ENCODE peak calls at places on chromosomes 16 and 17, in four cellular contexts. Y, K, J and F are unnamed samples.

GRCh38 chr16:55277536-55277935 is 46.5 kb upstream of the IRX6 start:
- DNase-seq in Y (no peak), K (no peak), J (no peak), F (no peak)

GRCh38 chr16:69762843-69763556 is 868 bp downstream of the WWP2 start:
- DNase-seq in Y (no peak), K (no peak), J (peak; percentile 43), F (no peak)

GRCh38 chr17:80219777-80220708 is at the start of the genes SGSH and SLC26A11:
- DNase-seq in Y (peak; percentile 63), K (peak; percentile 56), J (peak; percentile 30), F (peak; percentile 82)

GRCh38 chr16:57029161-57030160 is 40.1 kb downstream of the NLRC5 start:
- DNase-seq in Y (no peak), K (no peak), J (peak; percentile 53), F (no peak)

GRCh38 chr17:82301300-82301915 is 16.0 kb downstream of the CD7 start:
- DNase-seq in Y (no peak), K (no peak), J (no peak), F (no peak)

GRCh38 chr17:44004761-44005526 is 522 bp downstream of the NAGS start:
- DNase-seq in Y (peak; percentile 35), K (no peak), J (no peak), F (no peak)

GRCh38 chr16:67207857-67208524 is 9.1 kb downstream of the ELMO3 start:
- DNase-seq in Y (no peak), K (no peak), J (peak; percentile 46), F (no peak)

GRCh38 chr16:57645691-57646387 is 17.4 kb downstream of the ADGRG1 start:
- DNase-seq in Y (no peak), K (no peak), J (peak; percentile 69), F (no peak)

GRCh38 chr17:50259484-50260324 is 14.6 kb upstream of the TMEM92 start:
- DNase-seq in Y (no peak), K (no peak), J (no peak), F (no peak)

GRCh38 chr17:4448197-4448980 is 14.6 kb downstream of the SPNS3 start:
- DNase-seq in Y (no peak), K (no peak), J (peak; percentile 4), F (no peak)

GRCh38 chr16:72256398-72257048 is 84.6 kb upstream of the PMFBP1 start:
- DNase-seq in Y (no peak), K (no peak), J (peak; percentile 94), F (no peak)

GRCh38 chr17:50103252-50103651 is 8.1 kb downstream of the PDK2 start:
- DNase-seq in Y (no peak), K (no peak), J (no peak), F (no peak)

GRCh38 chr17:36008998-36009665 is 7.8 kb upstream of the CCL15 start:
- DNase-seq in Y (no peak), K (no peak), J (peak; percentile 6), F (peak; percentile 24)
- TF ChIP-seq CTCF in Y (no peak), K (no peak), J (peak; percentile 47), F (peak; percentile 35)

DNA sequence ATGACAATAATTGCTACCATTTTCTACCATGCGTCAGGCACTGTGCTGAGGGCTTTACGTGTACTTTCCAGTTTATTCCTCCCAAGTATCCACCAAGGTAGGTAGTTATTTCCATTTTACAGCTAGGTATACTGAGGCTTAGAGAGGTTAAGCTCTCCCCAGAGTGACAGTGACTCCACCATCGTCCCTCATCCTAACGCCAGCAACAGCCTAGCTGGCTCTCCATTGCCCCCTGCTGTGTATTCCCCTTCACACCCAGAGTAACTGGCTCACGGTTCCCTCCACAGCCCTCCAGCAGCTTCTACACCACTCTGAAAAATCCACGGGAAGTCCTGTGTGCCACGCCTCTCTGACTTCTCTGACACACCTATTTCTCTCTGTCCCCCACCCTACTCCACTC is 7.1 kb upstream of the ASGR1 start:
- DNase-seq in Y (no peak), K (no peak), J (peak; percentile 22), F (no peak)
- TF ChIP-seq CTCF in Y (no peak), K (no peak), J (peak; percentile 30), F (no peak)

DNA sequence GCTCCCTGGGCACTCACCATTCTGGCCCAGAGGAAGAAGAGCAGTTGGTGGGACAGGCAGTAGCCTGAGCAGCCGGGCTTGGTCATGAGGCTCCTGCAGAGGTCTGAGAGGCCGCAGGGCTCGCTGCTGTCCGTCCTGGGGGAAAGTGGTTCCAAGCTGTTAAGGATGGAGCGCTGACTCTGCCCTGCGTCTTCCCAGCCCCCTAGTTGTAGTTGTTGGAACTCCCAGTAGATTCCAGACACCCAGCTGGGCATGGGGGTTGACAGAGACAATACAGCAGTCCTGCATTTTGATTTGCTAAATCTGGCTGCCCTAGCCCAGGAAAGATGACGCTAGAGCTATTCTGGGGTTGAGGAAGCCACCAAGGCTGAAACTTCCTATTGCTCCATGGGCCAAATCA is 7.3 kb downstream of the C16orf89 start:
- DNase-seq in Y (no peak), K (no peak), J (no peak), F (no peak)
- TF ChIP-seq CTCF in Y (no peak), K (no peak), J (no peak), F (no peak)

GRCh38 chr17:38663964-38664644 is 10.7 kb downstream of the EPOP start:
- DNase-seq in Y (no peak), K (no peak), J (no peak), F (no peak)

GRCh38 chr17:38667099-38667786 is 7.5 kb downstream of the EPOP start:
- DNase-seq in Y (peak; percentile 39), K (peak; percentile 37), J (peak; percentile 72), F (peak; percentile 75)

GRCh38 chr17:38669520-38669919 is 5.2 kb downstream of the EPOP start:
- DNase-seq in Y (no peak), K (no peak), J (no peak), F (no peak)

GRCh38 chr17:38671939-38672720 is 2.6 kb downstream of the EPOP start:
- DNase-seq in Y (no peak), K (no peak), J (no peak), F (no peak)

GRCh38 chr17:38667787-38668122 is 7.0 kb downstream of the EPOP start:
- DNase-seq in Y (no peak), K (no peak), J (no peak), F (no peak)
- TF ChIP-seq CTCF in Y (peak; percentile 37), K (peak; percentile 53), J (no peak), F (peak; percentile 37)

GRCh38 chr17:79022507-79022991 is 1.4 kb upstream of the C1QTNF1 start:
- DNase-seq in Y (no peak), K (no peak), J (no peak), F (no peak)

GRCh38 chr17:79024901-79025737 is 1.1 kb downstream of the C1QTNF1 start:
- DNase-seq in Y (no peak), K (no peak), J (peak; percentile 45), F (no peak)

GRCh38 chr17:79023180-79023705 is 726 bp upstream of the C1QTNF1 start:
- DNase-seq in Y (no peak), K (no peak), J (no peak), F (no peak)

GRCh38 chr17:79026345-79027273 is 2.6 kb downstream of the C1QTNF1 start:
- DNase-seq in Y (no peak), K (no peak), J (peak; percentile 81), F (no peak)

GRCh38 chr17:79023886-79024771 is at the start of gene C1QTNF1:
- DNase-seq in Y (peak; percentile 38), K (no peak), J (peak; percentile 52), F (peak; percentile 59)
- TF ChIP-seq CTCF in Y (no peak), K (peak; percentile 22), J (no peak), F (peak; percentile 76)

DNA sequence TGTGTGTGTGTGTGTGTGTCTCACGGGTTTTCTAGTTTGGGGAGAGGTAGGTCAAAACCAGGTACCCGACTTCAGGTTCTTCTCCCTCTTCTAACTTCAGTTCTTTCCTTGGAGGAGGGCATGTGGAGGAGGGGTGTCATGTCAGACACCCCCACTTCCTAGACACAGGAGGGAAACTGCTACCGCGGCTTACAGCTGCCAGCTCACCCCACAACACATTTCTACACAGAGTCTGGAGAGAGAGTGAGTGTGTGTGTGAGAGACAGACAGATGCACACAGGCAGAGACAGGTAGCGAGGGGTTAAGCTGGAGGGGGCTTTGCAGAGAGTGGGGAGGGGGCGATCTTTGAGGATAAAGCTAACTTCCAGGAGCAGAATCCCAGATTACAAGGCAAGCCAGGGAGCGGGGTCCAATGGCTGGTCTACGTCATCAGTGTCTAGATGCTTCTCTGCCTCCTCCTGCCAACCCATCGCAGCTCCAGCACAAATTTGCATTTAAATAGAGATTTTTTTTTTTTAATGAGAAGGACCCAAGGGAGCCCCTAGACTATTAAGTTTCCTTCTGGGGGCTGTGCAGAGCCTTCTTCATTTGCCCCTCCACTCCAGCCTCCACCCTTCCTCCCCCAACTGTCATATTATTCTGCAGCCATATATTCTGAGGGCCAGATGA is 48.8 kb downstream of the MRM1 start:
- DNase-seq in Y (no peak), K (no peak), J (no peak), F (no peak)
- TF ChIP-seq CTCF in Y (no peak), K (no peak), J (no peak), F (no peak)

DNA sequence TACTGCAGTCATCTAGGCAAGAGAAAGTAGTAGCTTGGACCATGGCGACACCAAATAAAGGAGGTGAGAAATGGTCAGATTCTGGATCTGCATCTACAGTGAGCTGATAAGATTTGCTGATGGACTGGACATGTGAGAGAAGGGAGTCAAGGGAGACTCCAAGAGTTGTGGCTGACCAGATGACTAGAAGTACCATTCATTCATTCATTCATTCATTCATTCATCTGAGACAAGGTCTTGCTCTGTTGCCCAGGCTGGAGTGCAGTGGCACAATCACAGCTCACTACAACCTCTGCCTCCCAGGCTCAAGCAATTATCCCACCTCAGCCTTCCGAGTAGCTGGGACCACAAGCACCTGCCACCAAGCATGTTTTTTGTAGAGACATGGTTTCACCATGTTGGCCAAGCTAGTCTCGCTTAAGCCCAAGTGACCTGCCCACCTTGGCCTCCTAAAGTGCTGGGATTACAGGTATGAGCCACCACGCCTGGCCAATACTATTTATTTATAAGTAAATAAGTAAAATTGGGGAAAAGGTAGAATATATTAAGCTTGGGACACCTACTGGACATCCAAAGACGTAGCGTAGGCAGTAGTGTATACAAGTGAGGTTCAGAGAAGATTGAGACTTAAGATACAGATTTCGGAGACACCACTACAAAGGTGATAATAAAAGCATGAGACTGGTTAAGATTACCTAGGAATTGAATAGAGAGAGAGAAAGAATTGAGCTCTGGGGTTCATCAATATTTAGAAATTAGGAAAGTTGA is 15.7 kb upstream of the RNF43 start:
- DNase-seq in Y (no peak), K (no peak), J (no peak), F (no peak)
- TF ChIP-seq CTCF in Y (no peak), K (no peak), J (no peak), F (no peak)

DNA sequence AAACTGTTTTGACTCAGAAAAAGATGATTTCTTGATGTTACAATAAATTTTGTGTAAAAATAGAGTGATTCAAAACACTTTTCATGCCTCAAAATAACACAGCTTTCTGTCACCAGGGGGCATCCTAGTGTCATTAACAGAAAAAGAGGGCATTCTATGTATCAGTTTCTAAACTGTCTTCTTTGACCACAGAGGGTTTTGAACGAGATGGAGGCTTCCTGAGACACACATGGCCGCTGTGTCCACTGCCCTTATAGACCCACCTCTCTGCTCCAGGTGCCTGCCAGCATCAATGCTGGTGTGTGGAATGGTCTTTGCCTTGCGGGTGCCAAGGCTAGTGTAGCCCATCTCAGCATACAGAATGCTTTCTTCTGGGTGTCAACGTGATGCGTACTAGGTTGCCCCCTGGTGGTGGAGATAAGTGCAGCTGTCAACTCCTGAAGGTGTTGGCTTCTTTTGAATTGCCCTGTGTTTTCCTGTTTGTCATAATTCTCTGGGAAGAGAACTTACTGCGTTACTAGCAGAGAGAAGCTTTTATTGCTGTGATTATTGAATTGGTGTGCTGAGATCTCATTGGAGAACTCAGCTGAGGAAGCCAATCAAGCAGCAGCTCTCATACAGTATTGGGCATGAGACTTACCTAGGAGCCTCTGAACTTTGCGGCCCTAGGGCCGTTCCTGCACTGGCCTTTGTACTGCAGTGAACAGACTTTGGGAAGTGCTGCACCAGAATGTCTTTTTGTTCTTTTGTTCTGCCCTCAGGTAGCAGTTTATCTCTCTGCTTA is 38.6 kb downstream of the USP10 start:
- DNase-seq in Y (peak; percentile 57), K (peak; percentile 65), J (peak; percentile 80), F (peak; percentile 74)
- TF ChIP-seq CTCF in Y (peak; percentile 80), K (peak; percentile 95), J (peak; percentile 87), F (peak; percentile 91)